ENCODE peak calls at places on chromosomes 13 and 19, in ten cellular contexts. D, Q, B, O, E, V, C, X, Y and S are unnamed samples.

GRCh38 chr19:48396010-48396870 is 2.8 kb downstream of the GRIN2D start:
- DNase-seq in D (peak; percentile 61), Q (no peak), B (no peak), O (no peak), E (no peak), V (no peak), C (no peak), X (no peak), Y (no peak), S (no peak)

GRCh38 chr19:19081642-19082151 is 17.9 kb downstream of the SLC25A42 start:
- DNase-seq in D (no peak), Q (no peak), B (peak; percentile 21), O (peak; percentile 10), E (peak; percentile 42), V (no peak), C (no peak), X (peak; percentile 71), Y (no peak), S (no peak)

GRCh38 chr19:54191671-54192453 is 754 bp downstream of the TSEN34 start:
- DNase-seq in D (no peak), Q (no peak), B (peak; percentile 48), O (no peak), E (no peak), V (peak; percentile 81), C (no peak), X (peak; percentile 66), Y (peak; percentile 77), S (no peak)

GRCh38 chr19:29293736-29294342 is 80.9 kb upstream of the UQCRFS1 start:
- DNase-seq in D (no peak), Q (no peak), B (no peak), O (peak; percentile 8), E (no peak), V (no peak), C (no peak), X (no peak), Y (no peak), S (no peak)

GRCh38 chr19:48962029-48962848 is 2.9 kb upstream of the FTL start:
- DNase-seq in D (peak; percentile 94), Q (no peak), B (no peak), O (no peak), E (peak; percentile 45), V (peak; percentile 95), C (no peak), X (peak; percentile 77), Y (no peak), S (peak; percentile 90)

GRCh38 chr19:43574424-43575155 is 737 bp downstream of the XRCC1 start:
- DNase-seq in D (no peak), Q (no peak), B (no peak), O (no peak), E (peak; percentile 32), V (no peak), C (no peak), X (no peak), Y (no peak), S (no peak)

GRCh38 chr19:44796701-44797115 is 12.2 kb upstream of the BCAM start:
- DNase-seq in D (no peak), Q (no peak), B (no peak), O (no peak), E (no peak), V (no peak), C (peak; percentile 13), X (peak; percentile 71), Y (no peak), S (no peak)

GRCh38 chr19:19628499-19629134 is 597 bp upstream of the LPAR2 start:
- DNase-seq in D (peak; percentile 72), Q (no peak), B (no peak), O (peak; percentile 13), E (peak; percentile 60), V (peak; percentile 86), C (no peak), X (no peak), Y (no peak), S (peak; percentile 77)

GRCh38 chr13:111981006-111981405 is 85.9 kb upstream of the SOX1 start:
- DNase-seq in D (no peak), Q (no peak), B (no peak), O (no peak), E (no peak), V (no peak), C (no peak), X (no peak), Y (peak; percentile 47), S (no peak)

GRCh38 chr19:17073869-17074627 is 1.2 kb downstream of the HAUS8 start:
- DNase-seq in D (peak; percentile 38), Q (no peak), B (no peak), O (no peak), E (no peak), V (peak; percentile 67), C (no peak), X (peak; percentile 56), Y (no peak), S (no peak)

GRCh38 chr13:60032836-60033235 is 130.9 kb downstream of the DIAPH3 start:
- DNase-seq in D (no peak), Q (no peak), B (no peak), O (peak; percentile 64), E (no peak), V (no peak), C (no peak), X (no peak), Y (no peak), S (no peak)
- H3K4me3 ChIP-seq in D (no peak overlapping the region), Q (no peak overlapping the region), B (no peak overlapping the region), O (no peak overlapping the region), E (no peak overlapping the region), V (no peak overlapping the region), C (no peak overlapping the region), X (no peak overlapping the region), Y (no peak overlapping the region), S (no peak overlapping the region)

DNA sequence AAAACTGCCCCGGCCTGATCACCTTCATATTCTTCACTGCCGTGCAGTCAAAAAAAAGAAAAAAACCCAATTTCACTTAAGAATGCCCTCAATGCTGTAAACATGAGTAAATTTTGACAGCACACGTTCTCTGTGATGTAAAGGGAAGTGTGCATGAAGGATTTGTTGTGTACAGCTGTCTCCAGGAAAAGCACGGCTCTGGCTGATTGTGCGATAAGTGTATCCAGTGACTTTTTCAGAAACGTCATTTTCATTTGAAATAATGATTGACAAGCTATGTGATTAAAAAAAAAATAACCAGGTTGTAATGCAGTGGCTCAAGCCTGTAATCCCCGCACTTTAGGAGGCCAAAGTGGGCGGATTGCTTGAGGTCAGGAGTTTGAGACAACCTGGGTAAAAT is 39.6 kb downstream of the ANKRD10 start:
- DNase-seq in D (no peak), Q (no peak), B (no peak), O (no peak), E (no peak), V (no peak), C (peak; percentile 11), X (no peak), Y (no peak), S (no peak)
- H3K4me3 ChIP-seq in D (no peak overlapping the region), Q (no peak overlapping the region), B (peak overlapping the region; percentile 44), O (no peak overlapping the region), E (peak overlapping the region; percentile 32), V (peak overlapping the region; percentile 24), C (no peak overlapping the region), X (peak overlapping the region; percentile 41), Y (no peak overlapping the region), S (no peak overlapping the region)

GRCh38 chr13:101916108-101916757 is 463.8 kb downstream of the ITGBL1 start:
- DNase-seq in D (no peak), Q (no peak), B (no peak), O (no peak), E (no peak), V (peak; percentile 69), C (no peak), X (peak; percentile 83), Y (peak; percentile 73), S (no peak)
- H3K4me3 ChIP-seq in D (no peak overlapping the region), Q (no peak overlapping the region), B (no peak overlapping the region), O (no peak overlapping the region), E (no peak overlapping the region), V (peak overlapping the region; percentile 14), C (no peak overlapping the region), X (peak overlapping the region; percentile 41), Y (peak overlapping the region; percentile 13), S (no peak overlapping the region)

DNA sequence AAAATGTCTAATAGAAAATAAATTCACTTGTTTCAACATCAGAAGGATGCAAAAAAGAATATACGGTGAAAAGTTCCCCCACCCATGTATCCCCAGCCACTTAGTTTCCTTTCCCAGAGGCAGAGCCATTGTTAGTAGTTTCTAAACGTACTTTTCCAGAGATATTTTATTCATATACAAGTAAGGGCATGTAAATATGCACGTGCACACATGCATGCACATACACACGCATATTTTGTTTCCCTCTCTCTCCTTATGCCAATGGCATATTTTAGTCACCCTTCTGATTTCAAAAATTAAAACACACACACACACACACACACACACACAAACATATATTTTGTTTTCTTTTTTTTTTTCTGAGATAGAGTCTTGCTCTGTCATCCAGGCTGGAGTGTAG is 147.4 kb downstream of the PDS5B start:
- DNase-seq in D (no peak), Q (no peak), B (no peak), O (no peak), E (no peak), V (no peak), C (no peak), X (no peak), Y (no peak), S (no peak)
- H3K4me3 ChIP-seq in D (no peak overlapping the region), Q (no peak overlapping the region), B (no peak overlapping the region), O (no peak overlapping the region), E (no peak overlapping the region), V (no peak overlapping the region), C (no peak overlapping the region), X (no peak overlapping the region), Y (no peak overlapping the region), S (no peak overlapping the region)

DNA sequence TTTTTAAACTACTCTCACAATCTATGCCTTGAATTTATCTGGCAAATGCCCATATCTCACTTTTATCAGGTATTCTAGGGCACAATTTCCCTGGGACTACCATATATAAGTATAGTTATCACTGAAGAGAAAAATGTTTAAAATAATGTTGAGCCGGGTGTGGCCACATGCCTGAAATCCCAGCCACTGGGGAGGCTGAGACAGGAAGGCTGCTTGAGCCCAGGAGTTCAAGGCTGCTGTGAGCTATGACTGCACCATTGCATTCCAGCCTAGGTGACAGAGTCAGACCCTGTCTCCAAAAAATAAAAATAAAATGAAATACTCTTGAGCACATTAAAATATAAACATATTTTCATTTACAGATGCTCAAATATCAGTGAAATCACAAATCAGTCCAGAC is 4.1 kb downstream of the KATNAL1 start:
- DNase-seq in D (no peak), Q (no peak), B (no peak), O (no peak), E (no peak), V (no peak), C (no peak), X (peak; percentile 32), Y (no peak), S (no peak)
- H3K4me3 ChIP-seq in D (no peak overlapping the region), Q (no peak overlapping the region), B (no peak overlapping the region), O (no peak overlapping the region), E (no peak overlapping the region), V (no peak overlapping the region), C (no peak overlapping the region), X (no peak overlapping the region), Y (no peak overlapping the region), S (no peak overlapping the region)

GRCh38 chr19:21694171-21694906 is 73.0 kb downstream of the ZNF100 start:
- DNase-seq in D (no peak), Q (no peak), B (no peak), O (no peak), E (peak; percentile 66), V (no peak), C (no peak), X (no peak), Y (no peak), S (no peak)
- H3K4me3 ChIP-seq in D (no peak overlapping the region), Q (no peak overlapping the region), B (no peak overlapping the region), O (no peak overlapping the region), E (no peak overlapping the region), V (no peak overlapping the region), C (no peak overlapping the region), X (no peak overlapping the region), Y (no peak overlapping the region), S (no peak overlapping the region)